ENCODE peak calls at places on chromosomes 11 and 22, in eight cellular contexts. One of them, this sample, is unnamed.

GRCh38 chr11:124760205-124760652 is 1.9 kb downstream of the ESAM start:
- DNase-seq in upper lobe of left lung: peak
- DNase-seq in GM23338: no peak
- DNase-seq in AG04450: no peak
- DNase-seq in sigmoid colon: no peak
- DNase-seq in CD4-positive, alpha-beta memory T cell: no peak
- DNase-seq in pancreas: no peak
- DNase-seq in effector memory CD4-positive, alpha-beta T cell: no peak
- DNase-seq in this sample: no peak

GRCh38 chr22:47076758-47077157 is 314.3 kb downstream of the TBC1D22A start:
- DNase-seq in upper lobe of left lung: no peak
- DNase-seq in GM23338: no peak
- DNase-seq in AG04450: no peak
- DNase-seq in sigmoid colon: no peak
- DNase-seq in CD4-positive, alpha-beta memory T cell: no peak
- DNase-seq in pancreas: no peak
- DNase-seq in effector memory CD4-positive, alpha-beta T cell: no peak
- DNase-seq in this sample: no peak

GRCh38 chr11:96470521-96470920 is 80.7 kb downstream of the JRKL start:
- DNase-seq in upper lobe of left lung: no peak
- DNase-seq in GM23338: no peak
- DNase-seq in AG04450: no peak
- DNase-seq in sigmoid colon: no peak
- DNase-seq in CD4-positive, alpha-beta memory T cell: no peak
- DNase-seq in pancreas: no peak
- DNase-seq in effector memory CD4-positive, alpha-beta T cell: no peak
- DNase-seq in this sample: no peak

GRCh38 chr11:111797145-111797581 is 31.0 kb upstream of the PPP2R1B start:
- DNase-seq in upper lobe of left lung: no peak
- DNase-seq in GM23338: no peak
- DNase-seq in AG04450: no peak
- DNase-seq in sigmoid colon: no peak
- DNase-seq in CD4-positive, alpha-beta memory T cell: no peak
- DNase-seq in pancreas: no peak
- DNase-seq in effector memory CD4-positive, alpha-beta T cell: no peak
- DNase-seq in this sample: no peak

GRCh38 chr22:45651931-45652528 is 19.6 kb upstream of the ATXN10 start:
- DNase-seq in upper lobe of left lung: no peak
- DNase-seq in GM23338: no peak
- DNase-seq in AG04450: no peak
- DNase-seq in sigmoid colon: no peak
- DNase-seq in CD4-positive, alpha-beta memory T cell: no peak
- DNase-seq in pancreas: no peak
- DNase-seq in effector memory CD4-positive, alpha-beta T cell: no peak
- DNase-seq in this sample: no peak

GRCh38 chr11:116829525-116830183 is at the start of gene APOC3:
- DNase-seq in upper lobe of left lung: no peak
- DNase-seq in GM23338: no peak
- DNase-seq in AG04450: no peak
- DNase-seq in sigmoid colon: peak
- DNase-seq in CD4-positive, alpha-beta memory T cell: no peak
- DNase-seq in pancreas: no peak
- DNase-seq in effector memory CD4-positive, alpha-beta T cell: no peak
- DNase-seq in this sample: no peak

GRCh38 chr11:2158966-2159365 is 2.0 kb downstream of the INS start:
- DNase-seq in upper lobe of left lung: peak
- DNase-seq in GM23338: no peak
- DNase-seq in AG04450: no peak
- DNase-seq in sigmoid colon: no peak
- DNase-seq in CD4-positive, alpha-beta memory T cell: no peak
- DNase-seq in pancreas: no peak
- DNase-seq in effector memory CD4-positive, alpha-beta T cell: no peak
- DNase-seq in this sample: no peak

GRCh38 chr11:69563946-69564780 is 76.8 kb upstream of the CCND1 start:
- DNase-seq in upper lobe of left lung: no peak
- DNase-seq in GM23338: no peak
- DNase-seq in AG04450: no peak
- DNase-seq in sigmoid colon: peak
- DNase-seq in CD4-positive, alpha-beta memory T cell: no peak
- DNase-seq in pancreas: no peak
- DNase-seq in effector memory CD4-positive, alpha-beta T cell: no peak
- DNase-seq in this sample: no peak

GRCh38 chr11:28922351-28922981 is 814.3 kb downstream of the METTL15 start:
- DNase-seq in upper lobe of left lung: no peak
- DNase-seq in GM23338: peak
- DNase-seq in AG04450: no peak
- DNase-seq in sigmoid colon: no peak
- DNase-seq in CD4-positive, alpha-beta memory T cell: no peak
- DNase-seq in pancreas: no peak
- DNase-seq in effector memory CD4-positive, alpha-beta T cell: no peak
- DNase-seq in this sample: no peak

GRCh38 chr11:417652-418342 is 3.0 kb upstream of the SIGIRR start:
- DNase-seq in upper lobe of left lung: peak
- DNase-seq in GM23338: no peak
- DNase-seq in AG04450: no peak
- DNase-seq in sigmoid colon: no peak
- DNase-seq in CD4-positive, alpha-beta memory T cell: no peak
- DNase-seq in pancreas: peak
- DNase-seq in effector memory CD4-positive, alpha-beta T cell: no peak
- DNase-seq in this sample: no peak

GRCh38 chr11:13955971-13956421 is 6.5 kb upstream of the SPON1 start:
- DNase-seq in upper lobe of left lung: no peak
- DNase-seq in GM23338: peak
- DNase-seq in AG04450: peak
- DNase-seq in sigmoid colon: peak
- DNase-seq in CD4-positive, alpha-beta memory T cell: peak
- DNase-seq in pancreas: peak
- DNase-seq in effector memory CD4-positive, alpha-beta T cell: peak
- DNase-seq in this sample: peak

GRCh38 chr11:70481625-70482528 is 83.5 kb downstream of the CTTN start:
- DNase-seq in upper lobe of left lung: no peak
- DNase-seq in GM23338: no peak
- DNase-seq in AG04450: no peak
- DNase-seq in sigmoid colon: no peak
- DNase-seq in CD4-positive, alpha-beta memory T cell: no peak
- DNase-seq in pancreas: no peak
- DNase-seq in effector memory CD4-positive, alpha-beta T cell: no peak
- DNase-seq in this sample: no peak

GRCh38 chr11:108474664-108475485 is 7.5 kb upstream of the C11orf65 start:
- DNase-seq in upper lobe of left lung: no peak
- DNase-seq in GM23338: no peak
- DNase-seq in AG04450: no peak
- DNase-seq in sigmoid colon: no peak
- DNase-seq in CD4-positive, alpha-beta memory T cell: no peak
- DNase-seq in pancreas: no peak
- DNase-seq in effector memory CD4-positive, alpha-beta T cell: no peak
- DNase-seq in this sample: no peak

GRCh38 chr11:66937334-66937733 is 20.8 kb downstream of the PC start:
- DNase-seq in upper lobe of left lung: no peak
- DNase-seq in GM23338: no peak
- DNase-seq in AG04450: no peak
- DNase-seq in sigmoid colon: no peak
- DNase-seq in CD4-positive, alpha-beta memory T cell: no peak
- DNase-seq in pancreas: no peak
- DNase-seq in effector memory CD4-positive, alpha-beta T cell: no peak
- DNase-seq in this sample: no peak

GRCh38 chr11:66934971-66935779 is 23.0 kb downstream of the PC start:
- DNase-seq in upper lobe of left lung: no peak
- DNase-seq in GM23338: no peak
- DNase-seq in AG04450: no peak
- DNase-seq in sigmoid colon: no peak
- DNase-seq in CD4-positive, alpha-beta memory T cell: no peak
- DNase-seq in pancreas: no peak
- DNase-seq in effector memory CD4-positive, alpha-beta T cell: no peak
- DNase-seq in this sample: no peak

GRCh38 chr11:66938582-66939135 is 19.5 kb downstream of the PC start:
- DNase-seq in upper lobe of left lung: no peak
- DNase-seq in GM23338: no peak
- DNase-seq in AG04450: no peak
- DNase-seq in sigmoid colon: no peak
- DNase-seq in CD4-positive, alpha-beta memory T cell: no peak
- DNase-seq in pancreas: no peak
- DNase-seq in effector memory CD4-positive, alpha-beta T cell: no peak
- DNase-seq in this sample: no peak

GRCh38 chr11:66933508-66933907 is 24.7 kb downstream of the PC start:
- DNase-seq in upper lobe of left lung: no peak
- DNase-seq in GM23338: no peak
- DNase-seq in AG04450: no peak
- DNase-seq in sigmoid colon: no peak
- DNase-seq in CD4-positive, alpha-beta memory T cell: no peak
- DNase-seq in pancreas: no peak
- DNase-seq in effector memory CD4-positive, alpha-beta T cell: no peak
- DNase-seq in this sample: no peak

DNA sequence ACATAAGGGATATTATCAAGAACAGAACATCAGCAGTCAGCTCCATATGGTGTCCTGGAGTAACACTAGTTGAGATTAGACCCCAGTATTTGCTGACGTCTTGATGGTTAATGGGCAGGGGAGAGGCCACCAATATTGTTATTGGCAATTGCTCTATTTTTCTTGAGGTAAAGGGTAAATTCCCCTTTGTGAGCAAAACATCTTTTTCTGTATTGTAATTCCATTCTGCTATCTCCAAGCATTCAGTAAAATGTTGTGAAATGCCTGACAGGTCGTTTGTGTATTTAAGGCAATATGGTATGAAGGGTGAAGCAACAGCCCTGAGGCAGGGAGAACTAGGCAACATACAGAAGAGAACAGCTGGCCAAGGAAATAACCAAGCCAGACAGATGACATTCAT is 21.9 kb downstream of the PC start:
- DNase-seq in upper lobe of left lung: no peak
- DNase-seq in GM23338: no peak
- DNase-seq in AG04450: peak
- DNase-seq in sigmoid colon: no peak
- DNase-seq in CD4-positive, alpha-beta memory T cell: no peak
- DNase-seq in pancreas: no peak
- DNase-seq in effector memory CD4-positive, alpha-beta T cell: no peak
- DNase-seq in this sample: no peak
- H3K4me3 ChIP-seq in upper lobe of left lung: no peak
- H3K4me3 ChIP-seq in GM23338: no peak
- H3K4me3 ChIP-seq in AG04450: no peak
- H3K4me3 ChIP-seq in sigmoid colon: no peak
- H3K4me3 ChIP-seq in CD4-positive, alpha-beta memory T cell: no peak
- H3K4me3 ChIP-seq in pancreas: no peak
- H3K4me3 ChIP-seq in effector memory CD4-positive, alpha-beta T cell: no peak
- H3K4me3 ChIP-seq in this sample: no peak

DNA sequence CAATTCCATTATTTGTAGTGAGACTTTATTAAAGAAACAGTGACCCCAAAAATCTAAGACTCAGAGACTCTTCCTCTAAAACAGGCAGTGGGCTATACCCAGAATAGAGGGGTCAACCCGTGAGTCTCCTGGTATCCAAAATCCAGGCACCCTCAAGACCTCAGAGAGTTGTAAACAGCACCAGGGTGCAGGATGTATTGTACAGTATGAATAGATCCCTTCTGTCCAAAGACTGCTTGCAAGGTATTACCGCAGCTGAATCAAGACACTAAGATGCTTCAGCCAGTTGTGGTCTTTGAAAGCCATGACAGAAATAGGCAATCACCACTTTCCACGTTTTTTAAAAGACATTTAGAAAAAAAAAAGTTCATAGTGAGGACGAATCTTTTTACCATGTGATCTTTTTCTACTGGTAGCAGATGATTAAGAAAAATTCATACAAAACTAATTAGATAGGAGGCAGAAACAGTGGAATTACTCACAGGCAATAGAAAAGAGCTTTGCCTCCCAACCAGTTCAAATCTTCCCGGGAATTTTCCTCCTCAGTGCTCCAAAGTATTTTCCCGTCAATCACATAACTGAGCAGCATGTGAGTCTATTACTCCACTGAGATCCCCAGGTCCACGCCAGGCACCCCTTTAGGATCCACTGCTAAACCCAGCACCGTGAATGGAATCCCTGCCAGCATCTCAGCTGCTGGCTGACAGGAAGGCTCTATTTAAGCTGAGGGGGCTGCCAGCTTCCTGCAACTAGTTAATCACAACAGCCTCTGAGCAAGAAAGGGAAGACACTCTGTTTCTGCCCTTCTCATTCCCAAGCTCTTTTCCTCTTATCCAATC is 113.1 kb downstream of the ETS1 start:
- DNase-seq in upper lobe of left lung: no peak
- DNase-seq in GM23338: no peak
- DNase-seq in AG04450: no peak
- DNase-seq in sigmoid colon: no peak
- DNase-seq in CD4-positive, alpha-beta memory T cell: no peak
- DNase-seq in pancreas: no peak
- DNase-seq in effector memory CD4-positive, alpha-beta T cell: no peak
- DNase-seq in this sample: no peak
- H3K27ac ChIP-seq in upper lobe of left lung: peak
- H3K27ac ChIP-seq in GM23338: peak
- H3K27ac ChIP-seq in AG04450: no peak
- H3K27ac ChIP-seq in sigmoid colon: peak
- H3K27ac ChIP-seq in CD4-positive, alpha-beta memory T cell: peak
- H3K27ac ChIP-seq in pancreas: no peak
- H3K27ac ChIP-seq in effector memory CD4-positive, alpha-beta T cell: peak
- H3K27ac ChIP-seq in this sample: peak

GRCh38 chr11:119335655-119336543 is 1.6 kb downstream of the RNF26 start:
- DNase-seq in upper lobe of left lung: peak
- DNase-seq in GM23338: no peak
- DNase-seq in AG04450: no peak
- DNase-seq in sigmoid colon: no peak
- DNase-seq in CD4-positive, alpha-beta memory T cell: no peak
- DNase-seq in pancreas: no peak
- DNase-seq in effector memory CD4-positive, alpha-beta T cell: no peak
- DNase-seq in this sample: no peak
- H3K4me3 ChIP-seq in upper lobe of left lung: peak
- H3K4me3 ChIP-seq in GM23338: peak
- H3K4me3 ChIP-seq in AG04450: peak
- H3K4me3 ChIP-seq in sigmoid colon: no peak
- H3K4me3 ChIP-seq in CD4-positive, alpha-beta memory T cell: no peak
- H3K4me3 ChIP-seq in pancreas: peak
- H3K4me3 ChIP-seq in effector memory CD4-positive, alpha-beta T cell: no peak
- H3K4me3 ChIP-seq in this sample: no peak

GRCh38 chr11:119671048-119671447 is 58.0 kb downstream of the NECTIN1 start:
- DNase-seq in upper lobe of left lung: no peak
- DNase-seq in GM23338: no peak
- DNase-seq in AG04450: peak
- DNase-seq in sigmoid colon: peak
- DNase-seq in CD4-positive, alpha-beta memory T cell: no peak
- DNase-seq in pancreas: peak
- DNase-seq in effector memory CD4-positive, alpha-beta T cell: no peak
- DNase-seq in this sample: no peak

GRCh38 chr11:119672597-119672996 is 56.4 kb downstream of the NECTIN1 start:
- DNase-seq in upper lobe of left lung: no peak
- DNase-seq in GM23338: no peak
- DNase-seq in AG04450: no peak
- DNase-seq in sigmoid colon: no peak
- DNase-seq in CD4-positive, alpha-beta memory T cell: no peak
- DNase-seq in pancreas: no peak
- DNase-seq in effector memory CD4-positive, alpha-beta T cell: no peak
- DNase-seq in this sample: no peak

GRCh38 chr11:119676461-119677020 is 52.5 kb downstream of the NECTIN1 start:
- DNase-seq in upper lobe of left lung: no peak
- DNase-seq in GM23338: no peak
- DNase-seq in AG04450: no peak
- DNase-seq in sigmoid colon: no peak
- DNase-seq in CD4-positive, alpha-beta memory T cell: no peak
- DNase-seq in pancreas: no peak
- DNase-seq in effector memory CD4-positive, alpha-beta T cell: no peak
- DNase-seq in this sample: no peak

GRCh38 chr11:119671561-119672015 is 57.4 kb downstream of the NECTIN1 start:
- DNase-seq in upper lobe of left lung: no peak
- DNase-seq in GM23338: no peak
- DNase-seq in AG04450: peak
- DNase-seq in sigmoid colon: no peak
- DNase-seq in CD4-positive, alpha-beta memory T cell: no peak
- DNase-seq in pancreas: no peak
- DNase-seq in effector memory CD4-positive, alpha-beta T cell: no peak
- DNase-seq in this sample: no peak

GRCh38 chr11:119673389-119674336 is 55.3 kb downstream of the NECTIN1 start:
- DNase-seq in upper lobe of left lung: no peak
- DNase-seq in GM23338: no peak
- DNase-seq in AG04450: no peak
- DNase-seq in sigmoid colon: no peak
- DNase-seq in CD4-positive, alpha-beta memory T cell: no peak
- DNase-seq in pancreas: no peak
- DNase-seq in effector memory CD4-positive, alpha-beta T cell: no peak
- DNase-seq in this sample: no peak
- H3K27ac ChIP-seq in upper lobe of left lung: no peak
- H3K27ac ChIP-seq in GM23338: no peak
- H3K27ac ChIP-seq in AG04450: no peak
- H3K27ac ChIP-seq in sigmoid colon: no peak
- H3K27ac ChIP-seq in CD4-positive, alpha-beta memory T cell: no peak
- H3K27ac ChIP-seq in pancreas: no peak
- H3K27ac ChIP-seq in effector memory CD4-positive, alpha-beta T cell: no peak
- H3K27ac ChIP-seq in this sample: no peak

This sample was measured in naive thymus-derived CD4-positive, alpha-beta T cell.